ENCODE peak calls at places on chromosomes 2 and 18, in four cellular contexts. D is NCI-H82, F is RWPE1, U is fibroblast of pulmonary artery. T is an unnamed sample.

GRCh38 chr2:111705206-111705605 is 178.8 kb downstream of the ANAPC1 start:
- DNase-seq in D (no peak), F (no peak), U (no peak), T (no peak)

GRCh38 chr2:172997031-172997430 is 78.6 kb upstream of the MAP3K20 start:
- DNase-seq in D (no peak), F (no peak), U (no peak), T (peak; percentile 51)

GRCh38 chr2:230942371-230942770 is 17.3 kb upstream of the GPR55 start:
- DNase-seq in D (no peak), F (no peak), U (no peak), T (no peak)

GRCh38 chr2:158772306-158773078 is 22.6 kb upstream of the DAPL1 start:
- DNase-seq in D (no peak), F (no peak), U (no peak), T (no peak)

GRCh38 chr2:84880645-84881521 is at the start of gene TRABD2A:
- DNase-seq in D (peak; percentile 19), F (no peak), U (no peak), T (no peak)

GRCh38 chr18:44654555-44654954 is 26.1 kb upstream of the SETBP1 start:
- DNase-seq in D (no peak), F (peak; percentile 67), U (peak; percentile 73), T (peak; percentile 18)

GRCh38 chr2:112032615-112033457 is 22.2 kb upstream of the TMEM87B start:
- DNase-seq in D (peak; percentile 35), F (peak; percentile 69), U (peak; percentile 84), T (peak; percentile 97)

GRCh38 chr2:176527141-176527901 is 258.1 kb downstream of the MTX2 start:
- DNase-seq in D (no peak), F (no peak), U (peak; percentile 47), T (no peak)

GRCh38 chr2:216657086-216657855 is 24.1 kb downstream of the IGFBP2 start:
- DNase-seq in D (no peak), F (no peak), U (no peak), T (no peak)

GRCh38 chr2:50273003-50273402 is 758.9 kb downstream of the NRXN1 start:
- DNase-seq in D (peak; percentile 3), F (no peak), U (no peak), T (no peak)

GRCh38 chr2:110768591-110768990 is 36.2 kb downstream of the ACOXL start:
- DNase-seq in D (no peak), F (no peak), U (no peak), T (no peak)

T was measured in amniotic epithelial cell.